ENCODE peak calls at places on chromosomes 3 and 15, in six cellular contexts. I is MM.1S, M is NAMALWA, B is fibroblast of pulmonary artery, N is NCI-H2081 treated with DMSO at 0.1 percent for 48 hours, U is HAP-1. G is an unnamed sample.
A peak's percentile ranks its signal among the peaks of the same experiment; 100 is the strongest.

GRCh38 chr3:114418724-114419543 is 125.1 kb downstream of the TIGIT start:
- DNase-seq in U (peak; percentile 68), I (peak; percentile 72), M (peak; percentile 77), B (peak; percentile 95), N (peak; percentile 69), G (peak; percentile 9)

GRCh38 chr15:55246567-55246966 is 43.0 kb downstream of the RAB27A start:
- DNase-seq in M (no peak), I (no peak), U (no peak), N (no peak), B (no peak), G (no peak)

GRCh38 chr15:95843241-95843851 is 487.2 kb upstream of the NR2F2 start:
- DNase-seq in I (peak; percentile 40), N (no peak), U (no peak), B (peak; percentile 40), M (no peak), G (peak; percentile 1)

GRCh38 chr3:189311521-189311920 is 139.8 kb downstream of the TPRG1 start:
- DNase-seq in B (no peak), U (no peak), N (no peak), M (no peak), I (no peak), G (no peak)

GRCh38 chr3:123843668-123844067 is 40.5 kb downstream of the MYLK start:
- DNase-seq in U (peak; percentile 89), I (no peak), M (no peak), B (peak; percentile 35), N (no peak), G (no peak)

GRCh38 chr3:14508966-14509795 is 31.0 kb downstream of the GRIP2 start:
- DNase-seq in M (peak; percentile 68), N (no peak), U (peak; percentile 43), B (peak; percentile 30), I (peak; percentile 25), G (no peak)

GRCh38 chr3:99881121-99881524 is 63.5 kb downstream of the CMSS1 start:
- DNase-seq in N (no peak), U (no peak), B (peak; percentile 67), I (no peak), M (no peak), G (no peak)

GRCh38 chr15:91356083-91356482 is 256.0 kb downstream of the SV2B start:
- DNase-seq in N (no peak), I (no peak), U (no peak), B (no peak), M (no peak), G (no peak)

GRCh38 chr15:66901336-66902100 is 163.9 kb upstream of the SMAD3 start:
- DNase-seq in M (no peak), U (no peak), N (no peak), I (no peak), B (peak; percentile 63), G (no peak)

GRCh38 chr15:40243126-40243810 is 4.4 kb downstream of the PAK6 start:
- DNase-seq in U (no peak), N (no peak), B (no peak), I (no peak), M (no peak), G (no peak)

GRCh38 chr3:42544492-42545283 is 37.1 kb downstream of the SEC22C start:
- DNase-seq in N (peak; percentile 49), U (no peak), I (no peak), M (no peak), B (peak; percentile 14), G (peak; percentile 84)

GRCh38 chr15:27172821-27173220 is 201.8 kb downstream of the GABRG3 start:
- DNase-seq in I (no peak), U (no peak), N (no peak), M (no peak), B (no peak), G (no peak)

GRCh38 chr3:71461749-71462483 is 121.6 kb downstream of the FOXP1 start:
- DNase-seq in B (no peak), U (no peak), I (no peak), N (no peak), M (no peak), G (no peak)

GRCh38 chr3:41450416-41451231 is 251.3 kb downstream of the CTNNB1 start:
- DNase-seq in I (no peak), N (no peak), B (no peak), U (no peak), M (no peak), G (peak; percentile 1)

GRCh38 chr3:42692667-42693529 is 7.6 kb downstream of the KLHL40 start:
- DNase-seq in I (no peak), M (no peak), U (no peak), N (no peak), B (no peak), G (no peak)

GRCh38 chr3:189771842-189772494 is 140.8 kb downstream of the TP63 start:
- DNase-seq in I (no peak), N (no peak), U (no peak), B (no peak), M (no peak), G (no peak)

GRCh38 chr15:56678562-56678961 is 54.7 kb downstream of the ZNF280D start:
- DNase-seq in N (no peak), I (peak; percentile 67), M (peak; percentile 25), B (no peak), U (no peak), G (no peak)

GRCh38 chr3:71926242-71926560 is 141.3 kb upstream of the PROK2 start:
- DNase-seq in U (peak; percentile 26), B (peak; percentile 7), M (peak; percentile 1), N (peak; percentile 53), I (peak; percentile 39), G (peak; percentile 69)

GRCh38 chr3:197555281-197556261 is at the start of gene BDH1:
- DNase-seq in I (peak; percentile 91), M (peak; percentile 82), U (peak; percentile 21), N (peak; percentile 33), B (no peak), G (peak; percentile 78)

GRCh38 chr3:115062009-115062408 is 85.1 kb downstream of the ZBTB20 start:
- DNase-seq in U (no peak), N (no peak), M (no peak), I (no peak), B (no peak), G (no peak)

GRCh38 chr15:93987068-93987467 is 244.3 kb upstream of the MCTP2 start:
- DNase-seq in I (peak; percentile 49), M (no peak), B (no peak), U (no peak), N (no peak), G (no peak)

GRCh38 chr15:89088605-89089315 is 504 bp downstream of the ABHD2 start:
- DNase-seq in M (no peak), U (no peak), I (peak; percentile 31), N (no peak), B (no peak), G (no peak)

GRCh38 chr3:128426128-128426921 is 40.4 kb downstream of the DNAJB8 start:
- DNase-seq in U (peak; percentile 43), I (peak; percentile 41), B (peak; percentile 23), N (no peak), M (peak; percentile 59), G (peak; percentile 14)

GRCh38 chr15:97085806-97086205 is 755.3 kb downstream of the NR2F2 start:
- DNase-seq in M (no peak), U (no peak), B (no peak), I (no peak), N (no peak), G (no peak)

GRCh38 chr3:122937745-122938144 is 89.8 kb downstream of the SEMA5B start:
- DNase-seq in N (no peak), B (no peak), I (no peak), M (no peak), U (no peak), G (no peak)

GRCh38 chr15:73927003-73927475 is 777 bp downstream of the LOXL1 start:
- DNase-seq in I (no peak), M (no peak), N (no peak), U (peak; percentile 59), B (no peak), G (peak; percentile 19)

GRCh38 chr15:27619204-27619603 is 479.9 kb downstream of the OCA2 start:
- DNase-seq in N (no peak), I (no peak), M (no peak), B (no peak), U (no peak), G (no peak)

GRCh38 chr3:48561045-48561736 is 2.4 kb downstream of the UCN2 start:
- DNase-seq in M (peak; percentile 40), B (peak; percentile 47), N (no peak), U (no peak), I (peak; percentile 19), G (no peak)

GRCh38 chr3:41418961-41419691 is 219.8 kb downstream of the CTNNB1 start:
- DNase-seq in I (no peak), N (no peak), M (peak; percentile 2), B (peak; percentile 28), U (no peak), G (no peak)

GRCh38 chr3:123286308-123287023 is 84.7 kb downstream of the SEC22A start:
- DNase-seq in I (peak; percentile 53), N (no peak), B (peak; percentile 83), M (peak; percentile 80), U (peak; percentile 59), G (no peak)

GRCh38 chr15:72098076-72098475 is 19.9 kb downstream of the MYO9A start:
- DNase-seq in B (peak; percentile 2), I (no peak), U (peak; percentile 2), N (no peak), M (no peak), G (no peak)

GRCh38 chr3:126567696-126568438 is 9.1 kb upstream of the C3orf22 start:
- DNase-seq in M (no peak), N (no peak), I (no peak), B (no peak), U (no peak), G (no peak)

GRCh38 chr3:192514081-192514753 is 213.1 kb downstream of the FGF12 start:
- DNase-seq in N (no peak), U (no peak), M (peak; percentile 5), B (peak; percentile 22), I (no peak), G (peak; percentile 77)

GRCh38 chr3:187770224-187770623 is 25.0 kb upstream of the BCL6 start:
- DNase-seq in I (peak; percentile 67), M (peak; percentile 44), B (no peak), U (no peak), N (no peak), G (peak; percentile 18)

GRCh38 chr15:22895465-22896190 is 57.2 kb downstream of the NIPA2 start:
- DNase-seq in B (peak; percentile 10), I (no peak), N (no peak), U (no peak), M (no peak), G (no peak)

GRCh38 chr15:39114690-39115378 is 466.0 kb upstream of the THBS1 start:
- DNase-seq in U (no peak), I (no peak), N (no peak), B (no peak), M (no peak), G (no peak)

GRCh38 chr3:26840272-26840870 is 217.8 kb downstream of the LRRC3B start:
- DNase-seq in I (no peak), B (no peak), N (no peak), M (no peak), U (no peak), G (no peak)